ENCODE peak calls at places on chromosomes 11 and 22, in eight cellular contexts. F is body of pancreas; L is kidney; B is CD8-positive, alpha-beta T cell; I is dorsolateral prefrontal cortex; V is WERI-Rb-1; D is A549; T is endodermal cell. X is an unnamed sample.

GRCh38 chr11:35427158-35427557 is 7.8 kb upstream of the SLC1A2 start:
- DNase-seq in F (no peak), L (no peak), B (no peak), I (no peak), V (no peak), D (no peak), T (no peak), X (no peak)

GRCh38 chr11:65867284-65868071 is 5.1 kb downstream of the EFEMP2 start:
- DNase-seq in F (no peak), L (no peak), B (no peak), I (no peak), V (no peak), D (no peak), T (peak), X (no peak)

GRCh38 chr11:14341968-14342367 is 17.0 kb downstream of the RRAS2 start:
- DNase-seq in F (no peak), L (no peak), B (no peak), I (no peak), V (no peak), D (no peak), T (no peak), X (no peak)

GRCh38 chr11:10032991-10033390 is 261.0 kb downstream of the SBF2 start:
- DNase-seq in F (no peak), L (no peak), B (no peak), I (no peak), V (no peak), D (no peak), T (no peak), X (no peak)

GRCh38 chr22:30649430-30650007 is 13.9 kb downstream of the SLC35E4 start:
- DNase-seq in F (peak), L (peak), B (peak), I (no peak), V (no peak), D (no peak), T (peak), X (no peak)

GRCh38 chr11:2442554-2442953 is 1.8 kb downstream of the TRPM5 start:
- DNase-seq in F (no peak), L (no peak), B (no peak), I (no peak), V (no peak), D (no peak), T (no peak), X (no peak)

GRCh38 chr11:21811572-21811971 is 381.3 kb upstream of the ANO5 start:
- DNase-seq in F (no peak), L (no peak), B (no peak), I (no peak), V (peak), D (peak), T (peak), X (no peak)

GRCh38 chr11:70743941-70744351 is 345.6 kb downstream of the CTTN start:
- DNase-seq in F (no peak), L (no peak), B (no peak), I (no peak), V (no peak), D (no peak), T (no peak), X (no peak)

GRCh38 chr11:77699425-77699824 is 61.8 kb upstream of the CLNS1A start:
- DNase-seq in F (no peak), L (no peak), B (no peak), I (no peak), V (no peak), D (no peak), T (no peak), X (no peak)

GRCh38 chr22:20268350-20269012 is 363 bp upstream of the RTN4R start:
- DNase-seq in F (peak), L (no peak), B (peak), I (no peak), V (peak), D (peak), T (peak), X (no peak)

GRCh38 chr11:65504671-65505433 is 6.0 kb downstream of the MALAT1 start:
- DNase-seq in F (no peak), L (no peak), B (no peak), I (no peak), V (no peak), D (peak), T (peak), X (no peak)

GRCh38 chr22:41240377-41241132 is at the start of gene CHADL:
- DNase-seq in F (peak), L (no peak), B (no peak), I (peak), V (peak), D (no peak), T (peak), X (no peak)

GRCh38 chr11:26936109-26936508 is 57.8 kb upstream of the FIBIN start:
- DNase-seq in F (no peak), L (no peak), B (no peak), I (no peak), V (peak), D (no peak), T (peak), X (no peak)

GRCh38 chr22:44709881-44710400 is 7.9 kb downstream of the PRR5 start:
- DNase-seq in F (no peak), L (no peak), B (peak), I (no peak), V (no peak), D (no peak), T (no peak), X (no peak)

GRCh38 chr11:10743354-10744035 is 7.6 kb upstream of the CTR9 start:
- DNase-seq in F (no peak), L (no peak), B (peak), I (no peak), V (no peak), D (no peak), T (no peak), X (no peak)

GRCh38 chr11:8740156-8740555 is 57.6 kb downstream of the RPL27A start:
- DNase-seq in F (no peak), L (no peak), B (no peak), I (no peak), V (no peak), D (no peak), T (no peak), X (no peak)

GRCh38 chr22:39658367-39658766 is 87.8 kb downstream of the CACNA1I start:
- DNase-seq in F (no peak), L (no peak), B (peak), I (no peak), V (no peak), D (peak), T (no peak), X (no peak)

GRCh38 chr11:48013269-48013901 is 33.0 kb downstream of the PTPRJ start:
- DNase-seq in F (peak), L (peak), B (peak), I (no peak), V (no peak), D (peak), T (no peak), X (no peak)

GRCh38 chr11:125390949-125391348 is 105.1 kb downstream of the FEZ1 start:
- DNase-seq in F (no peak), L (no peak), B (no peak), I (no peak), V (no peak), D (no peak), T (no peak), X (no peak)

GRCh38 chr11:66845876-66846212 is 2.6 kb downstream of the RCE1 start:
- DNase-seq in F (no peak), L (peak), B (no peak), I (no peak), V (no peak), D (no peak), T (peak), X (peak)

GRCh38 chr11:118048472-118049370 is 28.2 kb upstream of the TMPRSS4 start:
- DNase-seq in F (no peak), L (no peak), B (no peak), I (no peak), V (no peak), D (no peak), T (no peak), X (no peak)

GRCh38 chr11:3823303-3823702 is 14.9 kb downstream of the PGAP2 start:
- DNase-seq in F (no peak), L (no peak), B (no peak), I (no peak), V (no peak), D (peak), T (no peak), X (no peak)

GRCh38 chr22:26172389-26172990 is 3.2 kb downstream of the SEZ6L start:
- DNase-seq in F (peak), L (no peak), B (peak), I (no peak), V (peak), D (peak), T (peak), X (no peak)

GRCh38 chr11:75147875-75148263 is 3.0 kb upstream of the SLCO2B1 start:
- DNase-seq in F (no peak), L (no peak), B (no peak), I (no peak), V (no peak), D (no peak), T (no peak), X (no peak)

GRCh38 chr11:68838572-68838964 is 3.1 kb downstream of the CPT1A start:
- DNase-seq in F (peak), L (no peak), B (peak), I (no peak), V (no peak), D (no peak), T (no peak), X (no peak)

GRCh38 chr22:20068640-20069039 is 11.4 kb upstream of the DGCR8 start:
- DNase-seq in F (no peak), L (no peak), B (no peak), I (no peak), V (no peak), D (no peak), T (no peak), X (no peak)

GRCh38 chr11:111836766-111837165 is 34.6 kb downstream of the ALG9 start:
- DNase-seq in F (no peak), L (no peak), B (no peak), I (no peak), V (no peak), D (no peak), T (no peak), X (no peak)

GRCh38 chr11:111836162-111836561 is 35.2 kb downstream of the ALG9 start:
- DNase-seq in F (no peak), L (no peak), B (no peak), I (no peak), V (no peak), D (no peak), T (no peak), X (no peak)

GRCh38 chr11:111840143-111840542 is 31.2 kb downstream of the ALG9 start:
- DNase-seq in F (no peak), L (no peak), B (no peak), I (no peak), V (no peak), D (no peak), T (peak), X (no peak)

GRCh38 chr11:111837366-111837891 is 34.0 kb downstream of the ALG9 start:
- DNase-seq in F (no peak), L (no peak), B (no peak), I (no peak), V (no peak), D (no peak), T (no peak), X (no peak)

GRCh38 chr11:111838054-111838453 is 33.3 kb downstream of the ALG9 start:
- DNase-seq in F (no peak), L (no peak), B (no peak), I (no peak), V (no peak), D (no peak), T (no peak), X (no peak)
- H3K27ac ChIP-seq in F (no peak), L (no peak), B (no peak), I (no peak), V (no peak), D (no peak), T (no peak), X (no peak)

GRCh38 chr11:63888170-63889086 is 28.5 kb downstream of the RCOR2 start:
- DNase-seq in F (peak), L (peak), B (peak), I (no peak), V (peak), D (peak), T (peak), X (no peak)
- H3K4me3 ChIP-seq in F (peak), L (peak), B (peak), I (no peak), V (no peak), D (peak), T (peak), X (peak)

GRCh38 chr11:7612661-7613393 is 60.5 kb downstream of the CYB5R2 start:
- DNase-seq in F (peak), L (no peak), B (no peak), I (no peak), V (no peak), D (no peak), T (no peak), X (no peak)
- TF ChIP-seq CTCF in F (no peak), L (no peak), B (no peak), I (no peak), V (no peak), D (no peak), T (no peak), X (no peak)

DNA sequence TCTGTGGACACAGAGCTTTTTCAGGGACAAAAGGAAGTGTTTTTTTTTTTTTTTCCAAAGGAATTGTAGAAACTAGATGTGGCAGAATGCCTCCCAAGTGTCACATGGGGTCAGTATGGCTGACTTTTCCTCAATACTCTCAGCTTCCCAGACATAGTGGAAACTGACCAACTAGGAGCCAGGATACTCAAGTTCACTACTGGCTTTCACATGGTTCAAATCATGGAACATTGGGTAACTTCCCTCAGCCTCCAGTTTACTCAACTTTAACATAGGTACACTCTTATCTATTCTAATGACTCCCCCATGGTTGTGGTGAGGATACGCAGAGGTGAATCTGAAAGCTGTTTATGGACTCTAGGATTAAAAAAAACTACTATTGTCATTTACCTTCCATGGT is 1.4 kb downstream of the SLC5A1 start:
- DNase-seq in F (no peak), L (no peak), B (no peak), I (no peak), V (no peak), D (no peak), T (no peak), X (no peak)
- H3K27ac ChIP-seq in F (peak), L (no peak), B (no peak), I (no peak), V (no peak), D (no peak), T (no peak), X (no peak)

GRCh38 chr11:60193687-60194433 is 11.0 kb upstream of the MS4A6A start:
- DNase-seq in F (peak), L (no peak), B (peak), I (no peak), V (peak), D (peak), T (peak), X (no peak)

GRCh38 chr11:60194511-60194910 is 11.6 kb upstream of the MS4A6A start:
- DNase-seq in F (no peak), L (no peak), B (no peak), I (no peak), V (no peak), D (no peak), T (no peak), X (no peak)

GRCh38 chr11:60197442-60197841 is 14.6 kb upstream of the MS4A6A start:
- DNase-seq in F (no peak), L (no peak), B (no peak), I (no peak), V (no peak), D (no peak), T (no peak), X (no peak)

DNA sequence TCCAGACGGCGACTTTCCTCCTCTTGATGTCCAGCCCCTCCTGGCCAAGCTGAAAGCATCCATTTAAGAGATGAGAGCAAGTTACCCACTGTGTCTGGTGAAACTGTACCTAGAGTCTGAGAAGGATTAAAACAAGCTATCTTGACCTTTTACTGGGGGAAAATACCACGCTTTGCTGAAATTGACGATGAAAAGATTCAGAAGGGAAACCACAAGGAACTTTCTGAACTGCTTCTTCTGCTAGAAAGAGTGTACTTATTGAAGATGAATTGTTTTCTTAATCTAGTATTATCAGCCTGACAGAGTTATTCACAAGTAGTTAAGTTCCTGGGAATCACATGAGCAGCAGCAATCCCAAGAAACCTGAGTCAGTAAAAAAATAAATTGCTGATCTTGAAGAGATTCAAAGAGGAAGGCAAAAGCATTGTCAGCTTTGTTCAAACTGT is 13.1 kb upstream of the MS4A6A start:
- DNase-seq in F (no peak), L (no peak), B (no peak), I (no peak), V (no peak), D (no peak), T (no peak), X (no peak)
- H3K4me3 ChIP-seq in F (no peak), L (no peak), B (no peak), I (no peak), V (no peak), D (no peak), T (no peak), X (no peak)

X was measured in coronary artery.